ENCODE peak calls at places on chromosomes 6 and 20, in six cellular contexts. C is IMR-90, W is K562, F is Peyer's patch, I is body of pancreas, Y is vagina. H is an unnamed sample. For H3K9me3, the result is how much of the 10 kb centered on the place peaks cover.

GRCh38 chr6:17278289-17279061 is 2.7 kb upstream of the RBM24 start:
- DNase-seq in W (no peak), I (no peak), C (peak), F (no peak), Y (no peak), H (no peak)

GRCh38 chr20:46128310-46129151 is 10.4 kb downstream of the CD40 start:
- DNase-seq in C (no peak), Y (no peak), I (peak), F (peak), W (peak), H (no peak)

GRCh38 chr20:57620274-57620990 is at the start of gene ZBP1:
- DNase-seq in W (no peak), Y (no peak), I (no peak), F (no peak), C (no peak), H (peak)

GRCh38 chr20:60046011-60046413 is 87.8 kb downstream of the CDH26 start:
- DNase-seq in W (no peak), C (peak), Y (no peak), F (no peak), I (no peak), H (no peak)

GRCh38 chr6:91816335-91816734 is 1229.5 kb upstream of the MAP3K7 start:
- DNase-seq in F (no peak), Y (no peak), W (no peak), I (no peak), C (no peak), H (no peak)

GRCh38 chr20:25018425-25018824 is 25.9 kb upstream of the APMAP start:
- DNase-seq in W (no peak), Y (no peak), I (peak), F (peak), C (no peak), H (no peak)

GRCh38 chr6:157427969-157428368 is 47.0 kb downstream of the ZDHHC14 start:
- DNase-seq in W (no peak), Y (no peak), F (no peak), C (no peak), I (no peak), H (no peak)

GRCh38 chr6:7725412-7725811 is 487 bp upstream of the BMP6 start:
- DNase-seq in W (no peak), C (no peak), F (no peak), Y (no peak), I (no peak), H (no peak)

GRCh38 chr6:70834520-70834919 is 122.3 kb downstream of the B3GAT2 start:
- DNase-seq in Y (no peak), I (no peak), W (no peak), C (peak), F (no peak), H (no peak)

GRCh38 chr6:28634758-28635546 is 109.3 kb downstream of the GPX5 start:
- DNase-seq in Y (no peak), F (no peak), C (no peak), I (no peak), W (no peak), H (no peak)

GRCh38 chr20:58475466-58475865 is 39.7 kb downstream of the APCDD1L start:
- DNase-seq in Y (no peak), W (no peak), I (no peak), C (no peak), F (no peak), H (no peak)

GRCh38 chr20:695165-695866 is 19.7 kb upstream of the SCRT2 start:
- DNase-seq in Y (no peak), C (no peak), I (no peak), F (no peak), W (no peak), H (no peak)

GRCh38 chr6:111808493-111808892 is 64.8 kb downstream of the FYN start:
- DNase-seq in F (no peak), C (no peak), W (no peak), I (no peak), Y (no peak), H (no peak)

GRCh38 chr20:2539341-2539740 is 3.0 kb downstream of the TMC2 start:
- DNase-seq in Y (no peak), F (no peak), I (no peak), C (no peak), W (no peak), H (no peak)

GRCh38 chr6:22622390-22622789 is 53.0 kb downstream of the HDGFL1 start:
- DNase-seq in Y (no peak), F (no peak), C (peak), W (no peak), I (no peak), H (no peak)

GRCh38 chr6:14695579-14695978 is 550.3 kb upstream of the JARID2 start:
- DNase-seq in Y (no peak), I (no peak), W (no peak), F (no peak), C (no peak), H (no peak)

GRCh38 chr6:134074151-134074712 is 21.8 kb upstream of the SLC2A12 start:
- DNase-seq in I (no peak), F (no peak), W (no peak), Y (no peak), C (no peak), H (no peak)

GRCh38 chr6:141103246-141103645 is 1029.5 kb upstream of the GJE1 start:
- DNase-seq in W (no peak), Y (no peak), C (peak), I (no peak), F (no peak), H (no peak)

GRCh38 chr20:3479759-3480615 is 9.2 kb downstream of the ATRN start:
- DNase-seq in F (no peak), I (no peak), C (no peak), W (no peak), Y (no peak), H (no peak)

GRCh38 chr20:44692932-44693476 is 22.2 kb upstream of the CCN5 start:
- DNase-seq in I (peak), F (no peak), C (peak), W (no peak), Y (no peak), H (peak)

GRCh38 chr6:41505084-41506049 is 40.8 kb upstream of the FOXP4 start:
- DNase-seq in W (peak), F (peak), I (peak), Y (no peak), C (peak), H (peak)

GRCh38 chr6:130708338-130708737 is 118.9 kb upstream of the SMLR1 start:
- DNase-seq in Y (no peak), C (peak), F (no peak), I (no peak), W (no peak), H (no peak)

GRCh38 chr20:49562341-49563014 is 5.5 kb downstream of the PTGIS start:
- DNase-seq in Y (no peak), I (peak), F (no peak), W (peak), C (peak), H (peak)

GRCh38 chr6:683742-684440 is 9.0 kb downstream of the EXOC2 start:
- DNase-seq in Y (no peak), W (peak), F (no peak), C (peak), I (no peak), H (no peak)

GRCh38 chr6:44386364-44386928 is 1.1 kb upstream of the CDC5L start:
- DNase-seq in W (no peak), C (no peak), I (peak), F (no peak), Y (no peak), H (no peak)

GRCh38 chr6:130558131-130558530 is 192.3 kb downstream of the TMEM200A start:
- DNase-seq in W (no peak), Y (no peak), I (no peak), F (no peak), C (no peak), H (no peak)

GRCh38 chr6:26366504-26366903 is 1.5 kb downstream of the BTN3A2 start:
- DNase-seq in C (no peak), Y (no peak), F (no peak), I (no peak), W (no peak), H (no peak)

GRCh38 chr6:26362093-26362835 is 2.7 kb upstream of the BTN3A2 start:
- DNase-seq in I (no peak), C (no peak), F (no peak), Y (no peak), W (no peak), H (no peak)

GRCh38 chr6:26365633-26365995 is 616 bp downstream of the BTN3A2 start:
- DNase-seq in F (no peak), Y (no peak), W (no peak), I (no peak), C (no peak), H (no peak)

GRCh38 chr6:26362836-26363220 is 2.2 kb upstream of the BTN3A2 start:
- DNase-seq in F (no peak), W (no peak), C (no peak), Y (no peak), I (no peak), H (no peak)

DNA sequence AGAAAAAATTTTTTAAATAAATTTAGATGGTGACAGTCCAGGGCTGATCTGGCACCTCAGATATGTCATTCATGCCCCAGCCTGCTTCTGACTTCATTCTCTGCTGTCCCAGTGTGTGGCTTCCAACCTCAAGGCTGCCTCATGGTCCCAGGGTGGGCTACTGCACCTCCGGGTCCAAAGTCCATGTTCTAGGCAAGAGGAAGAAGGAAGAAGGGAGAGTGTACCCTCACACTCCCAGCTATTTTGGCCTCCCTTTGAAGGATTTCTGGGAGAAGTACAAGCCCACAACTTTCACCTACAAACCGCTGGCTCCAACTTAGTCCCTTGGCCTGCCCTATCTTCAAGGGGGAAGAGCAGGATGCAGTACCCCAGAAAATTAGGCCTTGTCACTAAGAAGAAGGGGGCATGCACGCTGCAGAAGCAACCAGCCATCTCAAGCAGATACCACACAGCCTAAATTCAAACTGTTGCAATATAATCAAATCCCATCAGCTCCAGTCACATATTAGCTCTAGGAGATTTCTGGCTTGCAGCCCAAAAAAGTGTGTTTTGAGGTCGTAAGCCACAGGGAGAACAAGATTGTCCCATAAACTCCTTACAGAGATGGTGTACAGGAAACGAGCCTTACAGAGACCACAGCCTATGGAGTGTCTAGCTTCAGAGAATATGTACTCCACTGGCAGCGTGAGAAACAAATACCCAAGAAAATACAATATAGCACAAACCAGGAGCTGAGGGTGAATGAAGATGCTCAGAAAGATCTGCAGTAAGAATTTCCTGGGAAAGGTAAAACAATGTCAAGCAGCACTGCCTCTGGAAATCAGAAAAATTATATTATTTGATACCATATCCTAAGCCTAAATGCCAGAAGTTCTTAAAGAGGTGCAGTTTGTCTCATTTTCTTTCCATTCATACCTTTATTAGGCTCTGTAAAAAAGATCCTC is 844 bp upstream of the BTN3A2 start:
- DNase-seq in Y (no peak), F (no peak), W (peak), C (no peak), I (no peak), H (no peak)
- H3K9me3 ChIP-seq in Y (under half), F (under half), W (under half), C (under half), I (under half), H (under half)

GRCh38 chr20:32190608-32191415 is 16.7 kb downstream of the PLAGL2 start:
- DNase-seq in W (no peak), F (no peak), C (no peak), I (no peak), Y (no peak), H (no peak)

GRCh38 chr20:32191422-32191821 is 16.1 kb downstream of the PLAGL2 start:
- DNase-seq in Y (no peak), F (no peak), C (no peak), W (no peak), I (no peak), H (no peak)

GRCh38 chr20:32189123-32189410 is 18.5 kb downstream of the PLAGL2 start:
- DNase-seq in Y (no peak), W (no peak), F (no peak), I (no peak), C (no peak), H (no peak)

GRCh38 chr20:32189691-32190607 is 17.6 kb downstream of the PLAGL2 start:
- DNase-seq in W (no peak), F (peak), I (peak), Y (no peak), C (peak), H (peak)

DNA sequence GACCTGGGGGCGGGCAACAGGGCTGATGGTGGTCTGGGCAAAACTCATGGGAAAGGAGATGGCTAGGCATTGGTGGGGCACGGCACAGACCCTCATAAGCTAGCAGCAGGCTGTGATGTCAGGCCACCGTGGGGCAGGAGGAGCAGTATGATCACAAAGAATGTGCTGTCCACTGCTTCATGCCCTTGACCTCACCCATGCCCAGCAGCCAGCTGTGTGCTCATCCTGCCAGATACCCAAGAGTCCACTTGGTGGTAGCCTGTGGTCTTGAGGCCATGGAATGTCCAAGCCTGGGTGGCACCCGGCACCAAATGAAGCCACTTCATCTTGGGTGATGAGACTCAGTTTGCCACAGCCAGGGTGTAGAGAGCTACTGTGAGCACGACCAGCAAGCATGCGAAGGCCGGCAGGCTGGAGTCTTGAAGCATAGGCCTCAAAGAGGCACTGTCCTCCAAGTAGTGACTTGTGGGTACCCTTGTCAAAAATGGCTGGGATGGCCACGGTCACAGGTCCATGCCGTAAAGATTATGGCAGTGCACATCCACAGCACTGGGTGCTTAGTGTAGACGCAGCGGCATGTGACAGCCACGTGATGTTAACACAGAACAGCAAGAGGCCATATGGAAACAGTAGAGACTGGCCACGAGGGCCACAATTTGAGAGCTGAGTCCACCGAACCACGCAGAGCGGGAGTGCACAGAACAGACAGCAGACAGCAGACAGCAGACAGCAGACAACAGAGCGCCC is 19.0 kb downstream of the PLAGL2 start:
- DNase-seq in Y (no peak), F (no peak), W (no peak), I (no peak), C (no peak), H (no peak)
- TF ChIP-seq POLR2A in Y (no peak), F (no peak), W (no peak), I (no peak), C (no peak), H (no peak)

DNA sequence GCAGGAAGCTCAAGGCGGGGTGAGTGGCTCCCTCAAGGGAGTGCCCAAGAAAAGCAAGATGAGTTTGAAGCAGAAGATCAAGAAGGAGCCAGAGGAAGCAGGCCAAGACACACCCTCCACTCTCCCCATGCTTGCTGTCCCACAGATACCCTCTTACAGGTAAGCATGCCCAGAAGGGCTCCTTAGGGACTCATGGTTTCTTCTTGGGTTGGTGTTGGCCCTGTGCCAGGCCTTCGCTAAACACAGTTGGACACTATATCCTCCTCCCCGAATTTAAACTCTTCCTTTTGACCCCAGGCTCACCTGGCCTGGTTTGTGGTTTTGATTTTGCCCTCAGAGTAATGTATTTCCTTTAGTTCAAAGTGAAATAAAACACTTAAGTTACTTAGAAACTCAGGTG is 5.1 kb downstream of the BRPF3 start:
- DNase-seq in I (no peak), F (no peak), W (no peak), C (no peak), Y (no peak), H (no peak)
- H3K9me3 ChIP-seq in I (under half), F (under half), W (under half), C (under half), Y (under half), H (under half)

GRCh38 chr6:30617565-30618269 is at the start of gene MRPS18B:
- DNase-seq in Y (peak), F (peak), W (peak), C (peak), I (peak), H (peak)
- TF ChIP-seq POLR2A in Y (peak), F (peak), W (no peak), C (no peak), I (no peak), H (peak)

GRCh38 chr6:168303982-168304751 is 15.4 kb downstream of the DACT2 start:
- DNase-seq in Y (no peak), I (no peak), C (no peak), F (no peak), W (no peak), H (no peak)

GRCh38 chr6:168299541-168300511 is 19.8 kb downstream of the DACT2 start:
- DNase-seq in W (no peak), C (no peak), I (no peak), Y (no peak), F (no peak), H (no peak)

GRCh38 chr6:168302534-168302933 is 17.0 kb downstream of the DACT2 start:
- DNase-seq in I (no peak), W (peak), Y (no peak), C (no peak), F (no peak), H (no peak)

GRCh38 chr6:168301648-168302398 is 17.8 kb downstream of the DACT2 start:
- DNase-seq in I (no peak), C (no peak), F (peak), Y (peak), W (no peak), H (no peak)

DNA sequence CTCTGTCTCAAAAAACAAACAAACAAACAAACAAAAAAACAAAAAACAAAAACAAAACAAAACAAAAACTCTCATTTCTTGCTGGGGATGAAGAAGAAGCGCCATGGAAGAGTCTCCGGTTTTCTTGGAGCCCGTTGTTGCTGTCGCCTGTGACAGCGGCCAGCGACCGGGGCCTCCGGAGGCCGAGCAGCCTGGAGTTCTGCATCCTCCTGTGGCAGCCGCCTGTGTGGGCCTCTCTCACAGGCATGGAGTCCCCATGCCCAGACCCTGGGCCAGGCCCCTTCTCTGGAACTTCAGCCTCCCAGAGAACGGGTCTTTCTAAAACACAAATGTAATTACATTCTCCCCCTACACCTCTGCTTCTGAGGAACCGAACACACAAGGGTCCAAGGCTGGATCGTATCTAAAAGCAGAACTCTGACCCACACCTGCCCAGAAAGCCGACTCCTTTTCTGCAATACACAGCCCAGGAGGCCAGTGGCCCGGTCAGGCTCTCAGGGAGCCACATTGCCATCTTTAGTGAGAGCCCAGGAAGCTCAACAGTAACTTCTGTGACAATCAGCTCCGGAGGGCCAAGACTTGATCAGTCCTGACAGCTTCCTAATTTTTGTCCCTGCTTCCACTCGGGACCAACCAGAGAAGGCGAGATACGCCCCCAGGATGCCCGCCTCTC is 18.5 kb downstream of the DACT2 start:
- DNase-seq in I (no peak), C (no peak), W (no peak), Y (peak), F (no peak), H (no peak)
- H3K9me3 ChIP-seq in I (under half), C (under half), W (under half), Y (under half), F (under half), H (under half)

GRCh38 chr6:46734867-46735719 is at the start of gene PLA2G7:
- DNase-seq in I (peak), C (no peak), F (no peak), Y (no peak), W (no peak), H (peak)

GRCh38 chr6:46735720-46736031 is 501 bp upstream of the PLA2G7 start:
- DNase-seq in C (no peak), I (no peak), Y (no peak), F (no peak), W (no peak), H (no peak)

GRCh38 chr6:46729810-46730342 is 5.3 kb downstream of the PLA2G7 start:
- DNase-seq in F (no peak), Y (no peak), I (no peak), C (no peak), W (no peak), H (no peak)

GRCh38 chr6:46733410-46733809 is 1.8 kb downstream of the PLA2G7 start:
- DNase-seq in I (no peak), C (no peak), F (no peak), Y (no peak), W (no peak), H (no peak)

DNA sequence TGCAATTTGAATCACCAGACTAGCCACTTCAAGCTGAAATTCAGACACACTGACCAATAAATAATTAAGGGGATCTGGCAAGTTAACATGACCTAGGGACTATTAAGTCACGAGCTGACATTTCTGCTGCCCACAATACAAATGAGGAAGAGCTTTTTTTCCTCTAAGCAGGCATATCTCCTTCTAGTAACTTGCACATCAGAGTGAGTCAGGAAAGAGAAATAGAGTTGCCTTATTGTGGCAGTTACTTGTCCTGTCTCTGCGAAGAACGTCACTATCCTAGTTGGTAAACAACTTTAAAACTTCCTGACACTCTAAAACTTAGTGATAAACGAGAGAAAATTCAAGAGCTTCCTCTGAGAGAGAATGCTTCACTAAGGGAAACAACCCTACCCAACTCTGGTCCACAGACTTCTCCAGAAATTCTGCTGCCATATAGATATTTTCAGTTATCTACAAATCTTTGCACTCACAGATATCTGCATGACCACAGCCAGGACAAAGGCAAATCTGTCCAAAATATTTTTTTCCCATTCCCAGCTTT is 4.2 kb downstream of the PLA2G7 start:
- DNase-seq in W (no peak), Y (no peak), I (no peak), C (no peak), F (no peak), H (no peak)
- TF ChIP-seq POLR2A in W (no peak), Y (no peak), I (no peak), C (no peak), F (no peak), H (no peak)

H was measured in heart left ventricle.